ENCODE peak calls at places on chromosome 1, in nine cellular contexts. One of them, this sample, is unnamed.
A peak's percentile ranks its signal among the peaks of the same experiment; 100 is the strongest.

GRCh38 chr1:239914827-239915231 is 176.9 kb upstream of the FMN2 start:
- DNase-seq in lower lobe of right lung: no peak
- DNase-seq in heart left ventricle: no peak
- DNase-seq in BE2C: no peak
- DNase-seq in endodermal cell: no peak
- DNase-seq in uterus: no peak
- DNase-seq in left lung: no peak
- DNase-seq in PC-3: peak; percentile 98
- DNase-seq in tibial artery: no peak
- DNase-seq in this sample: no peak

GRCh38 chr1:222911866-222912265 is 97.0 kb downstream of the DISP1 start:
- DNase-seq in lower lobe of right lung: no peak
- DNase-seq in heart left ventricle: no peak
- DNase-seq in BE2C: no peak
- DNase-seq in endodermal cell: no peak
- DNase-seq in uterus: no peak
- DNase-seq in left lung: no peak
- DNase-seq in PC-3: no peak
- DNase-seq in tibial artery: no peak
- DNase-seq in this sample: no peak

GRCh38 chr1:74652711-74653131 is 20.9 kb downstream of the ERICH3 start:
- DNase-seq in lower lobe of right lung: no peak
- DNase-seq in heart left ventricle: no peak
- DNase-seq in BE2C: peak; percentile 10
- DNase-seq in endodermal cell: no peak
- DNase-seq in uterus: peak; percentile 70
- DNase-seq in left lung: peak; percentile 31
- DNase-seq in PC-3: peak; percentile 99
- DNase-seq in tibial artery: no peak
- DNase-seq in this sample: no peak

GRCh38 chr1:98296681-98297080 is 364.8 kb upstream of the SNX7 start:
- DNase-seq in lower lobe of right lung: no peak
- DNase-seq in heart left ventricle: no peak
- DNase-seq in BE2C: no peak
- DNase-seq in endodermal cell: no peak
- DNase-seq in uterus: no peak
- DNase-seq in left lung: no peak
- DNase-seq in PC-3: peak; percentile 77
- DNase-seq in tibial artery: no peak
- DNase-seq in this sample: no peak

GRCh38 chr1:45490121-45490622 is 791 bp downstream of the TESK2 start:
- DNase-seq in lower lobe of right lung: no peak
- DNase-seq in heart left ventricle: no peak
- DNase-seq in BE2C: no peak
- DNase-seq in endodermal cell: peak; percentile 55
- DNase-seq in uterus: no peak
- DNase-seq in left lung: no peak
- DNase-seq in PC-3: peak; percentile 28
- DNase-seq in tibial artery: no peak
- DNase-seq in this sample: no peak

GRCh38 chr1:201260236-201260591 is 23.1 kb upstream of the PKP1 start:
- DNase-seq in lower lobe of right lung: no peak
- DNase-seq in heart left ventricle: peak; percentile 27
- DNase-seq in BE2C: no peak
- DNase-seq in endodermal cell: no peak
- DNase-seq in uterus: no peak
- DNase-seq in left lung: no peak
- DNase-seq in PC-3: no peak
- DNase-seq in tibial artery: no peak
- DNase-seq in this sample: no peak

GRCh38 chr1:246187834-246188372 is 319.2 kb downstream of the SMYD3 start:
- DNase-seq in lower lobe of right lung: no peak
- DNase-seq in heart left ventricle: no peak
- DNase-seq in BE2C: no peak
- DNase-seq in endodermal cell: no peak
- DNase-seq in uterus: no peak
- DNase-seq in left lung: no peak
- DNase-seq in PC-3: no peak
- DNase-seq in tibial artery: no peak
- DNase-seq in this sample: no peak

GRCh38 chr1:201404722-201405483 is 5.8 kb upstream of the LAD1 start:
- DNase-seq in lower lobe of right lung: no peak
- DNase-seq in heart left ventricle: no peak
- DNase-seq in BE2C: no peak
- DNase-seq in endodermal cell: no peak
- DNase-seq in uterus: no peak
- DNase-seq in left lung: no peak
- DNase-seq in PC-3: no peak
- DNase-seq in tibial artery: no peak
- DNase-seq in this sample: no peak

GRCh38 chr1:61318319-61319125 is 236.2 kb downstream of the NFIA start:
- DNase-seq in lower lobe of right lung: no peak
- DNase-seq in heart left ventricle: no peak
- DNase-seq in BE2C: no peak
- DNase-seq in endodermal cell: no peak
- DNase-seq in uterus: no peak
- DNase-seq in left lung: no peak
- DNase-seq in PC-3: peak; percentile 45
- DNase-seq in tibial artery: no peak
- DNase-seq in this sample: no peak

GRCh38 chr1:152783095-152783494 is 3.0 kb upstream of the LCE1E start:
- DNase-seq in lower lobe of right lung: no peak
- DNase-seq in heart left ventricle: no peak
- DNase-seq in BE2C: no peak
- DNase-seq in endodermal cell: no peak
- DNase-seq in uterus: no peak
- DNase-seq in left lung: no peak
- DNase-seq in PC-3: peak; percentile 8
- DNase-seq in tibial artery: no peak
- DNase-seq in this sample: no peak

GRCh38 chr1:155598842-155599331 is 11.1 kb upstream of the MSTO1 start:
- DNase-seq in lower lobe of right lung: no peak
- DNase-seq in heart left ventricle: peak; percentile 36
- DNase-seq in BE2C: peak; percentile 54
- DNase-seq in endodermal cell: peak; percentile 69
- DNase-seq in uterus: no peak
- DNase-seq in left lung: no peak
- DNase-seq in PC-3: no peak
- DNase-seq in tibial artery: no peak
- DNase-seq in this sample: no peak

GRCh38 chr1:233359431-233359830 is 31.9 kb downstream of the MAP3K21 start:
- DNase-seq in lower lobe of right lung: no peak
- DNase-seq in heart left ventricle: no peak
- DNase-seq in BE2C: no peak
- DNase-seq in endodermal cell: no peak
- DNase-seq in uterus: no peak
- DNase-seq in left lung: no peak
- DNase-seq in PC-3: no peak
- DNase-seq in tibial artery: no peak
- DNase-seq in this sample: no peak

GRCh38 chr1:201518105-201518504 is 11.2 kb upstream of the CSRP1 start:
- DNase-seq in lower lobe of right lung: no peak
- DNase-seq in heart left ventricle: no peak
- DNase-seq in BE2C: no peak
- DNase-seq in endodermal cell: no peak
- DNase-seq in uterus: no peak
- DNase-seq in left lung: no peak
- DNase-seq in PC-3: no peak
- DNase-seq in tibial artery: no peak
- DNase-seq in this sample: no peak

GRCh38 chr1:205205055-205205454 is 6.4 kb downstream of the DSTYK start:
- DNase-seq in lower lobe of right lung: no peak
- DNase-seq in heart left ventricle: no peak
- DNase-seq in BE2C: no peak
- DNase-seq in endodermal cell: no peak
- DNase-seq in uterus: no peak
- DNase-seq in left lung: no peak
- DNase-seq in PC-3: no peak
- DNase-seq in tibial artery: no peak
- DNase-seq in this sample: no peak

GRCh38 chr1:56854521-56855099 is at the start of gene C8A:
- DNase-seq in lower lobe of right lung: no peak
- DNase-seq in heart left ventricle: no peak
- DNase-seq in BE2C: no peak
- DNase-seq in endodermal cell: no peak
- DNase-seq in uterus: no peak
- DNase-seq in left lung: no peak
- DNase-seq in PC-3: no peak
- DNase-seq in tibial artery: no peak
- DNase-seq in this sample: no peak

GRCh38 chr1:100785399-100786082 is 66.0 kb downstream of the VCAM1 start:
- DNase-seq in lower lobe of right lung: no peak
- DNase-seq in heart left ventricle: no peak
- DNase-seq in BE2C: no peak
- DNase-seq in endodermal cell: no peak
- DNase-seq in uterus: no peak
- DNase-seq in left lung: no peak
- DNase-seq in PC-3: peak; percentile 28
- DNase-seq in tibial artery: no peak
- DNase-seq in this sample: no peak

GRCh38 chr1:68377098-68377497 is 72.7 kb downstream of the RPE65 start:
- DNase-seq in lower lobe of right lung: no peak
- DNase-seq in heart left ventricle: no peak
- DNase-seq in BE2C: no peak
- DNase-seq in endodermal cell: no peak
- DNase-seq in uterus: no peak
- DNase-seq in left lung: no peak
- DNase-seq in PC-3: no peak
- DNase-seq in tibial artery: no peak
- DNase-seq in this sample: no peak

GRCh38 chr1:6408023-6408422 is 11.7 kb downstream of the HES2 start:
- DNase-seq in lower lobe of right lung: no peak
- DNase-seq in heart left ventricle: no peak
- DNase-seq in BE2C: no peak
- DNase-seq in endodermal cell: no peak
- DNase-seq in uterus: no peak
- DNase-seq in left lung: no peak
- DNase-seq in PC-3: peak; percentile 58
- DNase-seq in tibial artery: no peak
- DNase-seq in this sample: no peak

GRCh38 chr1:196088551-196088950 is 519.7 kb downstream of the KCNT2 start:
- DNase-seq in lower lobe of right lung: no peak
- DNase-seq in heart left ventricle: no peak
- DNase-seq in BE2C: no peak
- DNase-seq in endodermal cell: no peak
- DNase-seq in uterus: no peak
- DNase-seq in left lung: no peak
- DNase-seq in PC-3: no peak
- DNase-seq in tibial artery: no peak
- DNase-seq in this sample: no peak
- TF ChIP-seq CTCF in lower lobe of right lung: no peak
- TF ChIP-seq CTCF in heart left ventricle: no peak
- TF ChIP-seq CTCF in BE2C: no peak
- TF ChIP-seq CTCF in endodermal cell: no peak
- TF ChIP-seq CTCF in uterus: no peak
- TF ChIP-seq CTCF in left lung: no peak
- TF ChIP-seq CTCF in PC-3: no peak
- TF ChIP-seq CTCF in tibial artery: no peak
- TF ChIP-seq CTCF in this sample: no peak

GRCh38 chr1:63516629-63517028 is 6.4 kb downstream of the ITGB3BP start:
- DNase-seq in lower lobe of right lung: no peak
- DNase-seq in heart left ventricle: no peak
- DNase-seq in BE2C: no peak
- DNase-seq in endodermal cell: no peak
- DNase-seq in uterus: no peak
- DNase-seq in left lung: no peak
- DNase-seq in PC-3: no peak
- DNase-seq in tibial artery: no peak
- DNase-seq in this sample: no peak
- H3K4me1 ChIP-seq in lower lobe of right lung: no peaks in the 10 kb centered on the region
- H3K4me1 ChIP-seq in heart left ventricle: no peaks in the 10 kb centered on the region
- H3K4me1 ChIP-seq in BE2C: no peaks in the 10 kb centered on the region
- H3K4me1 ChIP-seq in endodermal cell: no peaks in the 10 kb centered on the region
- H3K4me1 ChIP-seq in uterus: no peaks in the 10 kb centered on the region
- H3K4me1 ChIP-seq in left lung: no peaks in the 10 kb centered on the region
- H3K4me1 ChIP-seq in PC-3: peaks cover 7% of the 10 kb centered on the region
- H3K4me1 ChIP-seq in tibial artery: no peaks in the 10 kb centered on the region
- H3K4me1 ChIP-seq in this sample: peaks cover 3% of the 10 kb centered on the region

GRCh38 chr1:209800984-209801834 is 4.7 kb downstream of the IRF6 start:
- DNase-seq in lower lobe of right lung: no peak
- DNase-seq in heart left ventricle: peak; percentile 70
- DNase-seq in BE2C: peak; percentile 39
- DNase-seq in endodermal cell: no peak
- DNase-seq in uterus: peak; percentile 64
- DNase-seq in left lung: no peak
- DNase-seq in PC-3: no peak
- DNase-seq in tibial artery: no peak
- DNase-seq in this sample: no peak

GRCh38 chr1:209796733-209797025 is 9.3 kb downstream of the IRF6 start:
- DNase-seq in lower lobe of right lung: no peak
- DNase-seq in heart left ventricle: no peak
- DNase-seq in BE2C: no peak
- DNase-seq in endodermal cell: no peak
- DNase-seq in uterus: no peak
- DNase-seq in left lung: no peak
- DNase-seq in PC-3: no peak
- DNase-seq in tibial artery: no peak
- DNase-seq in this sample: no peak

GRCh38 chr1:209802117-209802779 is 3.7 kb downstream of the IRF6 start:
- DNase-seq in lower lobe of right lung: no peak
- DNase-seq in heart left ventricle: no peak
- DNase-seq in BE2C: peak; percentile 49
- DNase-seq in endodermal cell: no peak
- DNase-seq in uterus: no peak
- DNase-seq in left lung: no peak
- DNase-seq in PC-3: no peak
- DNase-seq in tibial artery: no peak
- DNase-seq in this sample: no peak

GRCh38 chr1:209802780-209803152 is 3.2 kb downstream of the IRF6 start:
- DNase-seq in lower lobe of right lung: no peak
- DNase-seq in heart left ventricle: no peak
- DNase-seq in BE2C: no peak
- DNase-seq in endodermal cell: no peak
- DNase-seq in uterus: no peak
- DNase-seq in left lung: no peak
- DNase-seq in PC-3: no peak
- DNase-seq in tibial artery: no peak
- DNase-seq in this sample: no peak

GRCh38 chr1:209797978-209798639 is 7.8 kb downstream of the IRF6 start:
- DNase-seq in lower lobe of right lung: no peak
- DNase-seq in heart left ventricle: no peak
- DNase-seq in BE2C: no peak
- DNase-seq in endodermal cell: peak; percentile 74
- DNase-seq in uterus: no peak
- DNase-seq in left lung: no peak
- DNase-seq in PC-3: peak; percentile 25
- DNase-seq in tibial artery: no peak
- DNase-seq in this sample: no peak
- TF ChIP-seq CTCF in lower lobe of right lung: no peak
- TF ChIP-seq CTCF in heart left ventricle: no peak
- TF ChIP-seq CTCF in BE2C: peak; percentile 49
- TF ChIP-seq CTCF in endodermal cell: peak; percentile 76
- TF ChIP-seq CTCF in uterus: no peak
- TF ChIP-seq CTCF in left lung: no peak
- TF ChIP-seq CTCF in PC-3: peak; percentile 65
- TF ChIP-seq CTCF in tibial artery: no peak
- TF ChIP-seq CTCF in this sample: no peak

DNA sequence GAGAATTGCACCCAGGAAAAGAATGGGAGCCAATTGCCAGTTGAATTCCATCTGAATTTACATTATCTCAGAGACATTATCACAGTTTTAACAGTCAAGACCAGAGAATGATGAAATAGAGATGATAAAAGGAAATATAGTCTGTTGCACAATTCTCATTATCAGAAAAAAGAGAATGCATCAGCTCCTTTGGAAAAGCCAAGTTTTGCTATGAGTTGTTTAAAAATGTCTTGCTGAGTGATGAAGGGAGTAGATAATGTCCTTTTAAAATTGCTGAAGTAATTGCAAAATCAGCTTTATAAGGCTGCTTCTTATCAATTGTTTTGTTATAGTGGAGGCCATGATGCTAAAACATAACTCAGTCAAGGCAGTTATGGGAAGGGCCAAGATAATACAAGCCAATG is 37.9 kb upstream of the EEIG2 start:
- DNase-seq in lower lobe of right lung: no peak
- DNase-seq in heart left ventricle: no peak
- DNase-seq in BE2C: no peak
- DNase-seq in endodermal cell: no peak
- DNase-seq in uterus: no peak
- DNase-seq in left lung: no peak
- DNase-seq in PC-3: no peak
- DNase-seq in tibial artery: no peak
- DNase-seq in this sample: no peak
- H3K4me1 ChIP-seq in lower lobe of right lung: no peaks in the 10 kb centered on the region
- H3K4me1 ChIP-seq in heart left ventricle: no peaks in the 10 kb centered on the region
- H3K4me1 ChIP-seq in BE2C: no peaks in the 10 kb centered on the region
- H3K4me1 ChIP-seq in endodermal cell: no peaks in the 10 kb centered on the region
- H3K4me1 ChIP-seq in uterus: no peaks in the 10 kb centered on the region
- H3K4me1 ChIP-seq in left lung: no peaks in the 10 kb centered on the region
- H3K4me1 ChIP-seq in PC-3: no peaks in the 10 kb centered on the region
- H3K4me1 ChIP-seq in tibial artery: no peaks in the 10 kb centered on the region
- H3K4me1 ChIP-seq in this sample: no peaks in the 10 kb centered on the region

This sample was measured in CD8-positive, alpha-beta T cell.